ENCODE peak calls at places on chromosomes 3 and 15, in nine cellular contexts. G, W, D, C, J, E, I, R and M are unnamed samples.

GRCh38 chr3:44893097-44893496 is 18.7 kb downstream of the TGM4 start:
- DNase-seq in E (no peak), I (no peak), R (no peak), C (no peak), W (no peak), J (no peak), D (peak), G (no peak), M (no peak)

GRCh38 chr3:157786216-157786615 is 283.0 kb upstream of the VEPH1 start:
- DNase-seq in C (no peak), R (peak), D (peak), W (no peak), E (no peak), G (peak), I (no peak), J (no peak), M (no peak)

GRCh38 chr3:4656646-4657318 is 163.6 kb downstream of the ITPR1 start:
- DNase-seq in W (no peak), E (no peak), R (no peak), J (no peak), I (no peak), C (no peak), G (no peak), D (no peak), M (no peak)

GRCh38 chr3:111321786-111322185 is 220.2 kb upstream of the CD96 start:
- DNase-seq in E (no peak), G (no peak), J (no peak), D (no peak), W (no peak), I (peak), R (no peak), C (no peak), M (no peak)

GRCh38 chr3:170632780-170633179 is 46.9 kb upstream of the SLC7A14 start:
- DNase-seq in W (no peak), R (peak), D (peak), E (no peak), I (no peak), G (no peak), J (no peak), C (no peak), M (no peak)

GRCh38 chr3:119368243-119368800 is 74.1 kb downstream of the ARHGAP31 start:
- DNase-seq in R (peak), E (no peak), C (no peak), G (no peak), I (no peak), J (no peak), W (no peak), D (peak), M (no peak)

GRCh38 chr3:155946178-155946577 is 75.7 kb downstream of the GMPS start:
- DNase-seq in R (peak), J (no peak), W (no peak), E (no peak), C (no peak), G (peak), D (peak), I (peak), M (no peak)

GRCh38 chr15:55715355-55716076 is 27.4 kb downstream of the PRTG start:
- DNase-seq in C (no peak), J (peak), G (no peak), I (peak), R (no peak), E (no peak), W (no peak), D (no peak), M (no peak)

GRCh38 chr3:58429657-58430056 is 4.0 kb downstream of the PDHB start:
- DNase-seq in C (no peak), I (no peak), G (no peak), E (no peak), J (no peak), R (no peak), W (no peak), D (no peak), M (no peak)

GRCh38 chr3:77354958-77355357 is 315.1 kb downstream of the ROBO2 start:
- DNase-seq in W (no peak), E (no peak), J (no peak), G (no peak), R (no peak), I (no peak), C (no peak), D (no peak), M (no peak)

GRCh38 chr3:130963878-130964277 is 62.7 kb downstream of the ASTE1 start:
- DNase-seq in G (peak), E (no peak), R (peak), D (peak), C (no peak), W (no peak), I (peak), J (no peak), M (no peak)

GRCh38 chr3:161915283-161915682 is 418.7 kb downstream of the OTOL1 start:
- DNase-seq in J (no peak), G (no peak), C (no peak), D (no peak), I (no peak), R (no peak), W (no peak), E (no peak), M (no peak)

GRCh38 chr15:60804986-60805949 is 326.3 kb upstream of the ICE2 start:
- DNase-seq in W (no peak), E (no peak), G (no peak), D (no peak), C (no peak), J (peak), I (peak), R (no peak), M (no peak)

GRCh38 chr3:35322070-35322469 is 317.3 kb upstream of the ARPP21 start:
- DNase-seq in R (no peak), J (no peak), D (no peak), G (no peak), C (no peak), E (no peak), I (no peak), W (no peak), M (no peak)

GRCh38 chr3:171156455-171157005 is 130.0 kb upstream of the SLC2A2 start:
- DNase-seq in C (no peak), G (no peak), E (no peak), J (no peak), I (peak), W (no peak), D (no peak), R (no peak), M (no peak)

GRCh38 chr3:194443911-194444310 is 42.9 kb downstream of the ATP13A3 start:
- DNase-seq in J (no peak), I (no peak), R (peak), W (no peak), C (no peak), G (no peak), D (no peak), E (no peak), M (no peak)

GRCh38 chr3:196813903-196814302 is 53.8 kb upstream of the SENP5 start:
- DNase-seq in E (no peak), G (no peak), I (no peak), W (no peak), J (no peak), R (no peak), C (no peak), D (no peak), M (no peak)

GRCh38 chr3:124275421-124275820 is 283.5 kb upstream of the ROPN1 start:
- DNase-seq in C (no peak), D (no peak), E (no peak), R (no peak), W (no peak), I (no peak), J (no peak), G (no peak), M (no peak)

GRCh38 chr3:191387441-191388077 is 57.2 kb upstream of the UTS2B start:
- DNase-seq in G (no peak), R (no peak), D (no peak), I (no peak), W (no peak), J (no peak), C (no peak), E (no peak), M (no peak)

GRCh38 chr15:92879949-92880725 is 20.0 kb upstream of the CHD2 start:
- DNase-seq in R (no peak), G (no peak), D (no peak), C (no peak), W (no peak), J (no peak), I (no peak), E (no peak), M (no peak)

GRCh38 chr3:69252631-69253030 is 130.2 kb upstream of the LMOD3 start:
- DNase-seq in D (no peak), E (no peak), I (no peak), J (no peak), R (no peak), W (no peak), C (no peak), G (no peak), M (no peak)

GRCh38 chr15:97961067-97961954 is 808 bp downstream of the ARRDC4 start:
- DNase-seq in W (no peak), D (no peak), G (no peak), C (no peak), I (peak), R (no peak), E (no peak), J (peak), M (peak)

GRCh38 chr3:51176923-51177322 is 208.2 kb upstream of the MANF start:
- DNase-seq in G (no peak), C (no peak), D (no peak), E (no peak), R (no peak), I (no peak), W (no peak), J (no peak), M (no peak)

GRCh38 chr3:123098411-123099330 is 31.8 kb downstream of the PDIA5 start:
- DNase-seq in D (no peak), R (no peak), E (no peak), I (peak), J (peak), G (no peak), C (no peak), W (no peak), M (no peak)

GRCh38 chr3:126102530-126102951 is 18.6 kb upstream of the SLC41A3 start:
- DNase-seq in J (no peak), I (no peak), C (no peak), R (no peak), D (no peak), E (no peak), G (no peak), W (no peak), M (no peak)

GRCh38 chr15:78739996-78740903 is 71.0 kb downstream of the ADAMTS7 start:
- DNase-seq in J (peak), D (no peak), W (peak), G (no peak), C (no peak), R (no peak), I (peak), E (no peak), M (peak)

GRCh38 chr15:39459538-39459937 is 121.3 kb upstream of the THBS1 start:
- DNase-seq in G (no peak), C (no peak), W (no peak), I (no peak), D (no peak), E (no peak), J (no peak), R (no peak), M (no peak)

GRCh38 chr3:69718832-69719231 is 20.4 kb upstream of the MITF start:
- DNase-seq in D (peak), I (peak), W (no peak), C (no peak), G (no peak), J (peak), R (no peak), E (no peak), M (no peak)

GRCh38 chr3:138180375-138181029 is 5.8 kb upstream of the DBR1 start:
- DNase-seq in R (no peak), W (peak), J (no peak), I (peak), C (no peak), G (no peak), D (no peak), E (no peak), M (no peak)

GRCh38 chr3:10023587-10024310 is 2.5 kb upstream of the FANCD2 start:
- DNase-seq in W (no peak), D (no peak), E (no peak), C (no peak), G (no peak), I (no peak), R (peak), J (no peak), M (no peak)

GRCh38 chr15:73009306-73010091 is 42.8 kb upstream of the NEO1 start:
- DNase-seq in C (no peak), R (no peak), D (no peak), W (no peak), E (no peak), I (no peak), G (no peak), J (no peak), M (no peak)

GRCh38 chr3:193502871-193503270 is 51.8 kb downstream of the ATP13A4 start:
- DNase-seq in J (no peak), C (no peak), W (no peak), R (no peak), D (no peak), I (peak), G (no peak), E (no peak), M (no peak)

GRCh38 chr3:72996121-72996472 is 514 bp upstream of the PPP4R2 start:
- DNase-seq in E (no peak), D (no peak), W (peak), C (no peak), R (no peak), J (no peak), I (no peak), G (no peak), M (no peak)